ENCODE peak calls at places on chromosomes 11 and 22, in nine cellular contexts. E is A673, D is stomach, W is neural progenitor cell, C is neuronal stem cell, R is uterus, S is ovary, T is astrocyte, F is gastrocnemius medialis. J is an unnamed sample.

GRCh38 chr22:37343863-37344734 is 61.8 kb downstream of the CYTH4 start:
- DNase-seq in D (no peak), T (no peak), R (no peak), F (no peak), S (peak; percentile 33), C (no peak), E (no peak), W (no peak), J (no peak)

GRCh38 chr11:108496643-108497256 is 1.4 kb downstream of the POGLUT3 start:
- DNase-seq in R (no peak), T (peak; percentile 43), C (no peak), D (no peak), S (no peak), F (no peak), E (peak; percentile 29), W (no peak), J (no peak)

GRCh38 chr11:22337571-22338464 is at the start of gene SLC17A6:
- DNase-seq in F (no peak), D (no peak), C (peak; percentile 83), R (no peak), W (peak; percentile 90), S (no peak), T (peak; percentile 16), E (peak; percentile 67), J (no peak)

GRCh38 chr22:21941921-21942320 is 10.7 kb downstream of the PPM1F start:
- DNase-seq in C (no peak), W (no peak), D (no peak), F (no peak), E (peak; percentile 49), R (no peak), T (no peak), S (no peak), J (no peak)

GRCh38 chr22:44158766-44159165 is 22.0 kb upstream of the PARVG start:
- DNase-seq in T (no peak), E (no peak), W (no peak), F (no peak), S (no peak), D (no peak), C (no peak), R (no peak), J (no peak)

GRCh38 chr22:36385491-36386350 is 2.0 kb downstream of the MYH9 start:
- DNase-seq in T (no peak), D (peak; percentile 83), E (peak; percentile 55), R (peak; percentile 61), S (peak; percentile 57), C (no peak), F (peak; percentile 53), W (peak; percentile 67), J (no peak)

GRCh38 chr11:114258696-114259095 is 37.5 kb upstream of the NNMT start:
- DNase-seq in T (no peak), E (no peak), R (no peak), S (no peak), F (no peak), C (no peak), W (no peak), D (no peak), J (no peak)

GRCh38 chr11:2928605-2929510 is at the start of gene PHLDA2:
- DNase-seq in T (peak; percentile 80), F (no peak), E (peak; percentile 68), W (peak; percentile 64), R (no peak), C (no peak), S (no peak), D (peak; percentile 71), J (no peak)

GRCh38 chr11:17490938-17491337 is 14.3 kb upstream of the ABCC8 start:
- DNase-seq in S (no peak), D (no peak), W (no peak), R (no peak), C (no peak), F (no peak), E (no peak), T (no peak), J (no peak)

GRCh38 chr22:23288301-23289129 is 108.2 kb downstream of the BCR start:
- DNase-seq in D (no peak), W (no peak), C (no peak), F (no peak), S (no peak), R (no peak), T (no peak), E (no peak), J (no peak)

GRCh38 chr22:29216873-29217666 is 11.4 kb downstream of the EMID1 start:
- DNase-seq in R (no peak), F (peak; percentile 50), T (no peak), C (no peak), D (no peak), W (no peak), S (no peak), E (no peak), J (no peak)

GRCh38 chr11:110447343-110447742 is 17.6 kb downstream of the FDX1 start:
- DNase-seq in C (no peak), R (no peak), T (no peak), S (no peak), F (no peak), W (no peak), E (no peak), D (no peak), J (no peak)

GRCh38 chr11:14789879-14790484 is 102.0 kb downstream of the CYP2R1 start:
- DNase-seq in R (no peak), C (no peak), F (no peak), W (no peak), D (no peak), E (peak; percentile 22), T (no peak), S (no peak), J (no peak)

GRCh38 chr11:4072668-4073285 is 21.8 kb upstream of the RRM1 start:
- DNase-seq in S (no peak), T (peak; percentile 39), F (peak; percentile 53), D (peak; percentile 58), C (peak; percentile 63), W (peak; percentile 80), E (peak; percentile 79), R (peak; percentile 37), J (peak; percentile 75)

GRCh38 chr11:10273738-10274137 is 20.3 kb downstream of the SBF2 start:
- DNase-seq in S (no peak), E (no peak), C (no peak), D (no peak), F (no peak), R (no peak), W (no peak), T (no peak), J (no peak)

GRCh38 chr22:44243761-44244160 is 63.0 kb downstream of the PARVG start:
- DNase-seq in E (no peak), F (no peak), S (no peak), W (no peak), D (peak; percentile 20), R (no peak), C (no peak), T (no peak), J (peak; percentile 28)

GRCh38 chr11:31233425-31233824 is 136.1 kb downstream of the DCDC1 start:
- DNase-seq in E (peak; percentile 68), S (no peak), F (no peak), C (no peak), R (no peak), D (no peak), W (no peak), T (no peak), J (no peak)

GRCh38 chr22:38955926-38956325 is 1.5 kb upstream of the APOBEC3A start:
- DNase-seq in T (no peak), W (no peak), R (no peak), F (no peak), S (no peak), D (no peak), C (no peak), E (no peak), J (no peak)

DNA sequence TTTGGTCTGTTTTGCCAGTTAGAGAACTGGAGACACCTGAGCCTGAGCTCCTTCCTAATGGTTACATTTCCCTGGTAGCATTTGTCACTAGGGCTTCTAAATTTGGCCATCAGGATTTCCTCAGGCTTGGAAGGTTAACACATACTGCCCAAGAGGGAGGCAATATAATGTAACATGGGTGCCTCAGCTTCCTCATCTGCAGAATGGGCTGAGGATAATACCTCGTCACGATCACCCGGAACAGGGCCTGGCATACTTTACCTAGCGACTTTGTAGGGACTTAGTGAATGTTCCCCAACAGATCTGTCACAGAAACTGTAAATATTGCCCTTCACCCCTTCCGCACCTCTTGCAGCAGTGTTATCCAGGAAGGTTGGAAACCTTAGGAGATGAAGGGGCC is 11.3 kb downstream of the IL17RA start:
- DNase-seq in T (no peak), S (no peak), C (no peak), F (no peak), W (no peak), D (no peak), E (no peak), R (no peak), J (no peak)
- H3K4me1 ChIP-seq in T (no peaks in the 10 kb centered on the region), S (no peaks in the 10 kb centered on the region), C (no peaks in the 10 kb centered on the region), F (no peaks in the 10 kb centered on the region), W (no peaks in the 10 kb centered on the region), D (no peaks in the 10 kb centered on the region), E (no peaks in the 10 kb centered on the region), R (no peaks in the 10 kb centered on the region), J (no peaks in the 10 kb centered on the region)

DNA sequence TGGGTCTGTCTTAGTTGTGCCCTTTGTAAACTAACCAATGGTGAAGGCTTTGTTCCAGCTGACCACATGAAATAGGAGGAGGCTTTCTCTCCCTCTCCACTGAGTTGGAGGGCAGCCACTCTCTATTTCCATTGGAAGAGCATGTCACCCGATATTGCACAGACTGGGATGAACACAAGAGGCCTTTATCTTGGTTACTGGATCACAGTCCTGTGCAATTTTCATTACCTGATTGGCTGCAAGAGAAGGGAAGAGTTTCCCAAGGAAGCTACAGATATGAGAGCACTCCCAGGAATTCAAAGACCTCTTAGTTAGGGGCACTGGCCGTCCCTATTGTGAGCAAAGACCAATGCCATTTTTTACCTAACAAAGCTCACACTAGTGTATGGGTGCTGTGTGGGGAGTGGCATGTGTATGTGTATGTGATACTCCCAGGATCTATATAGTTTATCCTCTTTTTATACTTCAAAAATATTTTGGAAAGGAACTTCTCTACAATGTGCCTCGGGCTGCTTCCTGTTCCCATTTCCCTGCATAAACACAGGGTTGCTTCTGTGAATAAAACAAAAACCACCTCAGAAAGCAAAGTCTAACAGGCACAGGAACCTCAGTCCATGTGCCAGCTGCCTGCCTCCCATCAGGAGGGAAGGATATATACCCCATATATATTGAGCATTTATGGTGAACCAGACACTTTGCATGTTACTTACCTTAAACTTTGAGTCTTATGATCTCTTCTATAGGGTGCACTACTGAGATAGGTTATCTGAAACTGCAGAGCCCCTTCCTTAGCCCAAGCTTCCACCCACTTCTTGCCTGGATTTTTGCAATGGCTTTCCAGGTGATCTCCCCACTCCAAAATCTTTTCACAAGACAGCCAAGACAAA is 126.5 kb downstream of the RASSF10 start:
- DNase-seq in F (no peak), R (no peak), E (no peak), T (peak; percentile 97), W (peak; percentile 69), C (peak; percentile 55), S (no peak), D (no peak), J (no peak)
- H3K4me1 ChIP-seq in F (no peaks in the 10 kb centered on the region), R (no peaks in the 10 kb centered on the region), E (no peaks in the 10 kb centered on the region), T (peaks cover 33% of the 10 kb centered on the region), W (peaks cover 33% of the 10 kb centered on the region), C (peaks cover 19% of the 10 kb centered on the region), S (no peaks in the 10 kb centered on the region), D (peaks cover 9% of the 10 kb centered on the region), J (no peaks in the 10 kb centered on the region)

GRCh38 chr11:73173755-73174494 is 31.8 kb upstream of the FCHSD2 start:
- DNase-seq in C (no peak), S (no peak), D (peak; percentile 56), E (no peak), R (peak; percentile 41), F (peak; percentile 78), W (no peak), T (no peak), J (peak; percentile 85)
- H3K4me1 ChIP-seq in C (peaks cover 10% of the 10 kb centered on the region), S (peaks cover 30% of the 10 kb centered on the region), D (peaks cover 8% of the 10 kb centered on the region), E (no peaks in the 10 kb centered on the region), R (no peaks in the 10 kb centered on the region), F (peaks cover 22% of the 10 kb centered on the region), W (peaks cover 15% of the 10 kb centered on the region), T (peaks cover 8% of the 10 kb centered on the region), J (peaks cover 88% of the 10 kb centered on the region)

GRCh38 chr11:46357483-46357936 is 10.2 kb downstream of the DGKZ start:
- DNase-seq in E (no peak), F (no peak), C (no peak), R (no peak), S (no peak), W (no peak), T (no peak), D (peak; percentile 86), J (no peak)
- H3K4me1 ChIP-seq in E (peaks cover 46% of the 10 kb centered on the region), F (peaks cover 24% of the 10 kb centered on the region), C (peaks cover 32% of the 10 kb centered on the region), R (no peaks in the 10 kb centered on the region), S (peaks cover 13% of the 10 kb centered on the region), W (peaks cover 38% of the 10 kb centered on the region), T (peaks cover 18% of the 10 kb centered on the region), D (peaks cover 40% of the 10 kb centered on the region), J (no peaks in the 10 kb centered on the region)

J was measured in right atrium auricular region.